ENCODE peak calls at places on chromosomes 12 and 14, in four cellular contexts. Z is Daoy, U is mesenchymal stem cell, N is A172. F is an unnamed sample.

GRCh38 chr14:50362791-50363733 is 33.6 kb downstream of the CDKL1 start:
- DNase-seq in Z (no peak), U (peak), N (no peak), F (no peak)

GRCh38 chr12:91111366-91112321 is at the start of gene LUM:
- DNase-seq in Z (peak), U (peak), N (no peak), F (peak)

GRCh38 chr12:130761537-130762318 is 45.6 kb upstream of the RIMBP2 start:
- DNase-seq in U (peak), N (peak), Z (peak), F (peak)

GRCh38 chr14:92973265-92973797 is 50.4 kb downstream of the CHGA start:
- DNase-seq in N (peak), U (no peak), Z (peak), F (peak)

GRCh38 chr12:54352022-54352531 is 12.2 kb downstream of the GPR84 start:
- DNase-seq in Z (peak), U (peak), N (peak), F (no peak)

GRCh38 chr14:45094275-45094674 is 10.4 kb downstream of the PRPF39 start:
- DNase-seq in Z (no peak), N (no peak), U (no peak), F (no peak)

GRCh38 chr14:101116065-101116464 is 212.5 kb upstream of the RTL1 start:
- DNase-seq in Z (no peak), N (no peak), U (no peak), F (no peak)

GRCh38 chr12:100753837-100754236 is 40.7 kb upstream of the ANO4 start:
- DNase-seq in Z (no peak), U (no peak), N (no peak), F (no peak)

GRCh38 chr14:102317564-102318248 is 1.8 kb upstream of the ZNF839 start:
- DNase-seq in N (no peak), U (no peak), Z (no peak), F (peak)

GRCh38 chr14:54570651-54571415 is 3.9 kb downstream of the SAMD4A start:
- DNase-seq in Z (peak), N (peak), U (peak), F (peak)

GRCh38 chr12:110345176-110345651 is 58.3 kb downstream of the ANAPC7 start:
- DNase-seq in Z (no peak), U (no peak), N (no peak), F (no peak)

GRCh38 chr14:104542871-104543830 is 36.4 kb upstream of the C14orf180 start:
- DNase-seq in Z (no peak), U (no peak), N (no peak), F (no peak)

GRCh38 chr14:104794099-104794498 is 1.4 kb downstream of the AKT1 start:
- DNase-seq in U (peak), N (no peak), Z (peak), F (peak)

GRCh38 chr12:44034916-44035315 is 199.0 kb downstream of the TMEM117 start:
- DNase-seq in U (no peak), N (no peak), Z (no peak), F (no peak)

GRCh38 chr12:88960213-88960878 is 380.1 kb upstream of the KITLG start:
- DNase-seq in Z (peak), U (peak), N (peak), F (peak)

GRCh38 chr14:105690671-105691070 is 164.3 kb downstream of the TMEM121 start:
- DNase-seq in Z (no peak), N (no peak), U (no peak), F (no peak)

GRCh38 chr12:85823436-85824179 is 12.6 kb downstream of the RASSF9 start:
- DNase-seq in Z (peak), U (peak), N (peak), F (no peak)

GRCh38 chr14:59358105-59358504 is 107.1 kb downstream of the GPR135 start:
- DNase-seq in Z (peak), U (no peak), N (peak), F (peak)

GRCh38 chr12:75964150-75964549 is 67.4 kb downstream of the PHLDA1 start:
- DNase-seq in Z (no peak), N (no peak), U (no peak), F (no peak)

GRCh38 chr12:85329913-85330312 is 49.9 kb downstream of the ALX1 start:
- DNase-seq in N (no peak), U (no peak), Z (no peak), F (no peak)

GRCh38 chr14:90545966-90546751 is 149.3 kb downstream of the CALM1 start:
- DNase-seq in Z (no peak), N (no peak), U (no peak), F (no peak)

GRCh38 chr12:2833810-2834209 is 1.0 kb downstream of the NRIP2 start:
- DNase-seq in U (no peak), Z (no peak), N (no peak), F (no peak)

GRCh38 chr12:51391047-51391837 is at the start of gene GALNT6:
- DNase-seq in Z (peak), U (peak), N (peak), F (peak)

GRCh38 chr14:39015964-39016577 is 87.0 kb downstream of the SEC23A start:
- DNase-seq in U (peak), N (no peak), Z (no peak), F (no peak)

GRCh38 chr12:18284461-18284860 is 23.1 kb downstream of the PIK3C2G start:
- DNase-seq in N (no peak), U (no peak), Z (no peak), F (no peak)

GRCh38 chr12:53190108-53190729 is 9.5 kb upstream of the CSAD start:
- DNase-seq in Z (peak), N (peak), U (peak), F (peak)

GRCh38 chr14:64218344-64219240 is 75.6 kb downstream of the ESR2 start:
- DNase-seq in U (no peak), Z (no peak), N (no peak), F (no peak)

GRCh38 chr14:37711499-37712475 is 116.4 kb downstream of the TTC6 start:
- DNase-seq in U (no peak), N (no peak), Z (no peak), F (no peak)

GRCh38 chr12:129127771-129128170 is 274.5 kb downstream of the GLT1D1 start:
- DNase-seq in N (no peak), Z (no peak), U (no peak), F (no peak)

GRCh38 chr12:55932546-55932919 is 1.6 kb downstream of the DGKA start:
- DNase-seq in N (no peak), U (peak), Z (no peak), F (no peak)

GRCh38 chr14:100428727-100429126 is 105.6 kb downstream of the SLC25A47 start:
- DNase-seq in N (peak), U (peak), Z (peak), F (peak)

GRCh38 chr14:27528328-27528727 is 930.5 kb upstream of the NOVA1 start:
- DNase-seq in N (peak), U (peak), Z (peak), F (peak)

F was measured in RPMI7951.